ENCODE peak calls at places on chromosomes 16 and 17, in four cellular contexts. Q is RWPE2, N is hepatic stellate cell, D is naive B cell. A is an unnamed sample.

GRCh38 chr16:17340804-17341203 is 130.0 kb downstream of the XYLT1 start:
- DNase-seq in N (no peak), Q (no peak), D (no peak), A (no peak)

GRCh38 chr16:83878838-83879237 is 20.1 kb upstream of the MLYCD start:
- DNase-seq in Q (no peak), N (peak; percentile 38), D (no peak), A (peak; percentile 52)

GRCh38 chr17:12104831-12105230 is 84.2 kb downstream of the MAP2K4 start:
- DNase-seq in D (no peak), N (no peak), Q (no peak), A (no peak)

GRCh38 chr16:1729026-1729425 is 23.0 kb downstream of the MAPK8IP3 start:
- DNase-seq in N (no peak), D (no peak), Q (no peak), A (no peak)

GRCh38 chr16:79871906-79872305 is 271.4 kb upstream of the MAF start:
- DNase-seq in N (no peak), Q (no peak), D (no peak), A (no peak)

GRCh38 chr16:2008631-2009301 is 855 bp downstream of the ZNF598 start:
- DNase-seq in N (peak; percentile 62), D (no peak), Q (no peak), A (no peak)

GRCh38 chr16:4097826-4098240 is 18.4 kb downstream of the ADCY9 start:
- DNase-seq in N (no peak), D (no peak), Q (no peak), A (no peak)

GRCh38 chr17:45431531-45432404 is 902 bp downstream of the ARHGAP27 start:
- DNase-seq in D (peak; percentile 56), N (peak; percentile 84), Q (peak; percentile 96), A (no peak)

GRCh38 chr17:43627657-43628650 is 33.8 kb downstream of the MEOX1 start:
- DNase-seq in N (peak; percentile 32), Q (no peak), D (no peak), A (no peak)

GRCh38 chr17:69428252-69428980 is 13.9 kb downstream of the MAP2K6 start:
- DNase-seq in Q (no peak), D (no peak), N (no peak), A (no peak)

GRCh38 chr17:56184650-56185049 is 31.4 kb downstream of the ANKFN1 start:
- DNase-seq in N (no peak), D (no peak), Q (no peak), A (no peak)

GRCh38 chr17:4856937-4857314 is 23.8 kb downstream of the MINK1 start:
- DNase-seq in N (no peak), D (no peak), Q (no peak), A (no peak)

GRCh38 chr16:564690-565419 is 1.9 kb upstream of the NHLRC4 start:
- DNase-seq in Q (no peak), N (no peak), D (no peak), A (no peak)

GRCh38 chr16:83586036-83586810 is 221.6 kb upstream of the HSBP1 start:
- DNase-seq in N (no peak), Q (no peak), D (no peak), A (no peak)

GRCh38 chr17:15490634-15491261 is 23.3 kb upstream of the CDRT4 start:
- DNase-seq in D (no peak), Q (no peak), N (peak; percentile 71), A (peak; percentile 90)

GRCh38 chr16:53083123-53083522 is 28.3 kb downstream of the CHD9 start:
- DNase-seq in N (no peak), D (no peak), Q (no peak), A (no peak)

GRCh38 chr16:49473131-49473530 is 99.5 kb downstream of the C16orf78 start:
- DNase-seq in D (no peak), N (no peak), Q (no peak), A (no peak)